ENCODE peak calls at places on chromosomes 7 and 10, in ten cellular contexts. One of them, this sample, is unnamed.
A peak's percentile ranks its signal among the peaks of the same experiment; 100 is the strongest.

GRCh38 chr7:151065516-151065915 is 6.1 kb downstream of the SLC4A2 start:
- DNase-seq in heart right ventricle: no peak
- DNase-seq in ELR: no peak
- DNase-seq in Kasumi-1: no peak
- DNase-seq in activated T-cell treated with anti-CD3 and anti-CD28 coated beads for 1 hour: no peak
- DNase-seq in RCC 7860: no peak
- DNase-seq in astrocyte of the spinal cord: no peak
- DNase-seq in mammary epithelial cell: no peak
- DNase-seq in MG63: no peak
- DNase-seq in AG09319: no peak
- DNase-seq in this sample: no peak

GRCh38 chr7:44882899-44883298 is 2.4 kb downstream of the PURB start:
- DNase-seq in heart right ventricle: no peak
- DNase-seq in ELR: peak; percentile 57
- DNase-seq in Kasumi-1: no peak
- DNase-seq in activated T-cell treated with anti-CD3 and anti-CD28 coated beads for 1 hour: no peak
- DNase-seq in RCC 7860: no peak
- DNase-seq in astrocyte of the spinal cord: no peak
- DNase-seq in mammary epithelial cell: no peak
- DNase-seq in MG63: no peak
- DNase-seq in AG09319: no peak
- DNase-seq in this sample: peak; percentile 23

GRCh38 chr10:23192741-23193434 is 776 bp downstream of the PTF1A start:
- DNase-seq in heart right ventricle: no peak
- DNase-seq in ELR: no peak
- DNase-seq in Kasumi-1: no peak
- DNase-seq in activated T-cell treated with anti-CD3 and anti-CD28 coated beads for 1 hour: no peak
- DNase-seq in RCC 7860: no peak
- DNase-seq in astrocyte of the spinal cord: no peak
- DNase-seq in mammary epithelial cell: no peak
- DNase-seq in MG63: no peak
- DNase-seq in AG09319: no peak
- DNase-seq in this sample: no peak

GRCh38 chr10:3090914-3091313 is 23.6 kb downstream of the PFKP start:
- DNase-seq in heart right ventricle: peak; percentile 61
- DNase-seq in ELR: peak; percentile 68
- DNase-seq in Kasumi-1: no peak
- DNase-seq in activated T-cell treated with anti-CD3 and anti-CD28 coated beads for 1 hour: no peak
- DNase-seq in RCC 7860: peak; percentile 80
- DNase-seq in astrocyte of the spinal cord: peak; percentile 81
- DNase-seq in mammary epithelial cell: peak; percentile 78
- DNase-seq in MG63: peak; percentile 77
- DNase-seq in AG09319: no peak
- DNase-seq in this sample: peak; percentile 75

GRCh38 chr10:79102056-79102874 is 33.5 kb downstream of the ZMIZ1 start:
- DNase-seq in heart right ventricle: peak; percentile 69
- DNase-seq in ELR: no peak
- DNase-seq in Kasumi-1: peak; percentile 33
- DNase-seq in activated T-cell treated with anti-CD3 and anti-CD28 coated beads for 1 hour: no peak
- DNase-seq in RCC 7860: peak; percentile 22
- DNase-seq in astrocyte of the spinal cord: peak; percentile 43
- DNase-seq in mammary epithelial cell: no peak
- DNase-seq in MG63: peak; percentile 74
- DNase-seq in AG09319: no peak
- DNase-seq in this sample: no peak

GRCh38 chr10:69180525-69181204 is 631 bp downstream of the SUPV3L1 start:
- DNase-seq in heart right ventricle: no peak
- DNase-seq in ELR: peak; percentile 70
- DNase-seq in Kasumi-1: peak; percentile 36
- DNase-seq in activated T-cell treated with anti-CD3 and anti-CD28 coated beads for 1 hour: no peak
- DNase-seq in RCC 7860: peak; percentile 34
- DNase-seq in astrocyte of the spinal cord: peak; percentile 5
- DNase-seq in mammary epithelial cell: peak; percentile 31
- DNase-seq in MG63: peak; percentile 6
- DNase-seq in AG09319: no peak
- DNase-seq in this sample: peak; percentile 13

GRCh38 chr10:44965651-44966097 is 6.1 kb downstream of the RASSF4 start:
- DNase-seq in heart right ventricle: peak; percentile 44
- DNase-seq in ELR: no peak
- DNase-seq in Kasumi-1: no peak
- DNase-seq in activated T-cell treated with anti-CD3 and anti-CD28 coated beads for 1 hour: no peak
- DNase-seq in RCC 7860: no peak
- DNase-seq in astrocyte of the spinal cord: no peak
- DNase-seq in mammary epithelial cell: no peak
- DNase-seq in MG63: no peak
- DNase-seq in AG09319: no peak
- DNase-seq in this sample: no peak

GRCh38 chr7:124489925-124490324 is 275.7 kb downstream of the GPR37 start:
- DNase-seq in heart right ventricle: no peak
- DNase-seq in ELR: no peak
- DNase-seq in Kasumi-1: no peak
- DNase-seq in activated T-cell treated with anti-CD3 and anti-CD28 coated beads for 1 hour: no peak
- DNase-seq in RCC 7860: no peak
- DNase-seq in astrocyte of the spinal cord: no peak
- DNase-seq in mammary epithelial cell: no peak
- DNase-seq in MG63: no peak
- DNase-seq in AG09319: no peak
- DNase-seq in this sample: no peak

GRCh38 chr10:86306628-86307278 is 59.8 kb downstream of the GRID1 start:
- DNase-seq in heart right ventricle: peak; percentile 23
- DNase-seq in ELR: peak; percentile 18
- DNase-seq in Kasumi-1: peak; percentile 69
- DNase-seq in activated T-cell treated with anti-CD3 and anti-CD28 coated beads for 1 hour: no peak
- DNase-seq in RCC 7860: no peak
- DNase-seq in astrocyte of the spinal cord: no peak
- DNase-seq in mammary epithelial cell: peak; percentile 3
- DNase-seq in MG63: peak; percentile 15
- DNase-seq in AG09319: no peak
- DNase-seq in this sample: peak; percentile 7

GRCh38 chr7:45391618-45392451 is 182.3 kb upstream of the ADCY1 start:
- DNase-seq in heart right ventricle: no peak
- DNase-seq in ELR: no peak
- DNase-seq in Kasumi-1: no peak
- DNase-seq in activated T-cell treated with anti-CD3 and anti-CD28 coated beads for 1 hour: no peak
- DNase-seq in RCC 7860: no peak
- DNase-seq in astrocyte of the spinal cord: no peak
- DNase-seq in mammary epithelial cell: no peak
- DNase-seq in MG63: no peak
- DNase-seq in AG09319: no peak
- DNase-seq in this sample: no peak

GRCh38 chr10:813286-813685 is 118.2 kb downstream of the LARP4B start:
- DNase-seq in heart right ventricle: no peak
- DNase-seq in ELR: no peak
- DNase-seq in Kasumi-1: no peak
- DNase-seq in activated T-cell treated with anti-CD3 and anti-CD28 coated beads for 1 hour: no peak
- DNase-seq in RCC 7860: no peak
- DNase-seq in astrocyte of the spinal cord: no peak
- DNase-seq in mammary epithelial cell: no peak
- DNase-seq in MG63: no peak
- DNase-seq in AG09319: no peak
- DNase-seq in this sample: no peak

GRCh38 chr7:100726998-100727761 is 6.2 kb upstream of the ZAN start:
- DNase-seq in heart right ventricle: no peak
- DNase-seq in ELR: peak; percentile 36
- DNase-seq in Kasumi-1: no peak
- DNase-seq in activated T-cell treated with anti-CD3 and anti-CD28 coated beads for 1 hour: no peak
- DNase-seq in RCC 7860: no peak
- DNase-seq in astrocyte of the spinal cord: peak; percentile 60
- DNase-seq in mammary epithelial cell: no peak
- DNase-seq in MG63: peak; percentile 79
- DNase-seq in AG09319: peak; percentile 89
- DNase-seq in this sample: peak; percentile 22

GRCh38 chr10:77070892-77071595 is 566.6 kb downstream of the KCNMA1 start:
- DNase-seq in heart right ventricle: peak; percentile 59
- DNase-seq in ELR: no peak
- DNase-seq in Kasumi-1: no peak
- DNase-seq in activated T-cell treated with anti-CD3 and anti-CD28 coated beads for 1 hour: no peak
- DNase-seq in RCC 7860: no peak
- DNase-seq in astrocyte of the spinal cord: no peak
- DNase-seq in mammary epithelial cell: no peak
- DNase-seq in MG63: no peak
- DNase-seq in AG09319: peak; percentile 25
- DNase-seq in this sample: no peak

GRCh38 chr7:147524726-147525245 is 1065.8 kb upstream of the C7orf33 start:
- DNase-seq in heart right ventricle: no peak
- DNase-seq in ELR: no peak
- DNase-seq in Kasumi-1: no peak
- DNase-seq in activated T-cell treated with anti-CD3 and anti-CD28 coated beads for 1 hour: no peak
- DNase-seq in RCC 7860: peak; percentile 55
- DNase-seq in astrocyte of the spinal cord: no peak
- DNase-seq in mammary epithelial cell: peak; percentile 56
- DNase-seq in MG63: no peak
- DNase-seq in AG09319: no peak
- DNase-seq in this sample: no peak

GRCh38 chr7:34357068-34357467 is 300.9 kb upstream of the NPSR1 start:
- DNase-seq in heart right ventricle: no peak
- DNase-seq in ELR: no peak
- DNase-seq in Kasumi-1: no peak
- DNase-seq in activated T-cell treated with anti-CD3 and anti-CD28 coated beads for 1 hour: no peak
- DNase-seq in RCC 7860: peak; percentile 42
- DNase-seq in astrocyte of the spinal cord: peak; percentile 13
- DNase-seq in mammary epithelial cell: peak; percentile 74
- DNase-seq in MG63: no peak
- DNase-seq in AG09319: no peak
- DNase-seq in this sample: peak; percentile 50

GRCh38 chr10:18479502-18479901 is 171.9 kb downstream of the NSUN6 start:
- DNase-seq in heart right ventricle: no peak
- DNase-seq in ELR: no peak
- DNase-seq in Kasumi-1: no peak
- DNase-seq in activated T-cell treated with anti-CD3 and anti-CD28 coated beads for 1 hour: no peak
- DNase-seq in RCC 7860: no peak
- DNase-seq in astrocyte of the spinal cord: no peak
- DNase-seq in mammary epithelial cell: no peak
- DNase-seq in MG63: no peak
- DNase-seq in AG09319: no peak
- DNase-seq in this sample: no peak

GRCh38 chr7:118735436-118735835 is 510.9 kb downstream of the ANKRD7 start:
- DNase-seq in heart right ventricle: no peak
- DNase-seq in ELR: no peak
- DNase-seq in Kasumi-1: no peak
- DNase-seq in activated T-cell treated with anti-CD3 and anti-CD28 coated beads for 1 hour: no peak
- DNase-seq in RCC 7860: no peak
- DNase-seq in astrocyte of the spinal cord: no peak
- DNase-seq in mammary epithelial cell: no peak
- DNase-seq in MG63: no peak
- DNase-seq in AG09319: no peak
- DNase-seq in this sample: no peak

GRCh38 chr7:139358541-139359365 is 941 bp upstream of the LUC7L2 start:
- DNase-seq in heart right ventricle: no peak
- DNase-seq in ELR: peak; percentile 45
- DNase-seq in Kasumi-1: peak; percentile 65
- DNase-seq in activated T-cell treated with anti-CD3 and anti-CD28 coated beads for 1 hour: no peak
- DNase-seq in RCC 7860: peak; percentile 23
- DNase-seq in astrocyte of the spinal cord: peak; percentile 36
- DNase-seq in mammary epithelial cell: peak; percentile 17
- DNase-seq in MG63: no peak
- DNase-seq in AG09319: no peak
- DNase-seq in this sample: peak; percentile 48

GRCh38 chr7:41847171-41847570 is 144.3 kb upstream of the INHBA start:
- DNase-seq in heart right ventricle: no peak
- DNase-seq in ELR: no peak
- DNase-seq in Kasumi-1: no peak
- DNase-seq in activated T-cell treated with anti-CD3 and anti-CD28 coated beads for 1 hour: no peak
- DNase-seq in RCC 7860: no peak
- DNase-seq in astrocyte of the spinal cord: no peak
- DNase-seq in mammary epithelial cell: no peak
- DNase-seq in MG63: no peak
- DNase-seq in AG09319: no peak
- DNase-seq in this sample: peak; percentile 36

GRCh38 chr7:151665363-151665762 is 145.7 kb upstream of the RHEB start:
- DNase-seq in heart right ventricle: peak; percentile 52
- DNase-seq in ELR: no peak
- DNase-seq in Kasumi-1: no peak
- DNase-seq in activated T-cell treated with anti-CD3 and anti-CD28 coated beads for 1 hour: no peak
- DNase-seq in RCC 7860: no peak
- DNase-seq in astrocyte of the spinal cord: peak; percentile 93
- DNase-seq in mammary epithelial cell: no peak
- DNase-seq in MG63: peak; percentile 56
- DNase-seq in AG09319: no peak
- DNase-seq in this sample: no peak

GRCh38 chr10:19385846-19386455 is 337.4 kb downstream of the MALRD1 start:
- DNase-seq in heart right ventricle: no peak
- DNase-seq in ELR: no peak
- DNase-seq in Kasumi-1: no peak
- DNase-seq in activated T-cell treated with anti-CD3 and anti-CD28 coated beads for 1 hour: no peak
- DNase-seq in RCC 7860: no peak
- DNase-seq in astrocyte of the spinal cord: no peak
- DNase-seq in mammary epithelial cell: no peak
- DNase-seq in MG63: no peak
- DNase-seq in AG09319: no peak
- DNase-seq in this sample: no peak

GRCh38 chr7:83876593-83876992 is 227.7 kb upstream of the SEMA3E start:
- DNase-seq in heart right ventricle: no peak
- DNase-seq in ELR: peak; percentile 80
- DNase-seq in Kasumi-1: no peak
- DNase-seq in activated T-cell treated with anti-CD3 and anti-CD28 coated beads for 1 hour: no peak
- DNase-seq in RCC 7860: no peak
- DNase-seq in astrocyte of the spinal cord: peak; percentile 59
- DNase-seq in mammary epithelial cell: peak; percentile 95
- DNase-seq in MG63: peak; percentile 24
- DNase-seq in AG09319: no peak
- DNase-seq in this sample: peak; percentile 98

GRCh38 chr10:16565604-16566003 is 43.9 kb upstream of the C1QL3 start:
- DNase-seq in heart right ventricle: no peak
- DNase-seq in ELR: no peak
- DNase-seq in Kasumi-1: no peak
- DNase-seq in activated T-cell treated with anti-CD3 and anti-CD28 coated beads for 1 hour: no peak
- DNase-seq in RCC 7860: no peak
- DNase-seq in astrocyte of the spinal cord: no peak
- DNase-seq in mammary epithelial cell: no peak
- DNase-seq in MG63: no peak
- DNase-seq in AG09319: no peak
- DNase-seq in this sample: no peak

GRCh38 chr7:28868700-28869099 is 89.4 kb downstream of the TRIL start:
- DNase-seq in heart right ventricle: no peak
- DNase-seq in ELR: no peak
- DNase-seq in Kasumi-1: no peak
- DNase-seq in activated T-cell treated with anti-CD3 and anti-CD28 coated beads for 1 hour: no peak
- DNase-seq in RCC 7860: no peak
- DNase-seq in astrocyte of the spinal cord: no peak
- DNase-seq in mammary epithelial cell: no peak
- DNase-seq in MG63: no peak
- DNase-seq in AG09319: no peak
- DNase-seq in this sample: peak; percentile 76

GRCh38 chr10:11908536-11908935 is 85.4 kb downstream of the PROSER2 start:
- DNase-seq in heart right ventricle: no peak
- DNase-seq in ELR: no peak
- DNase-seq in Kasumi-1: no peak
- DNase-seq in activated T-cell treated with anti-CD3 and anti-CD28 coated beads for 1 hour: no peak
- DNase-seq in RCC 7860: no peak
- DNase-seq in astrocyte of the spinal cord: no peak
- DNase-seq in mammary epithelial cell: no peak
- DNase-seq in MG63: no peak
- DNase-seq in AG09319: no peak
- DNase-seq in this sample: no peak

GRCh38 chr10:92142949-92143348 is 147.9 kb downstream of the CPEB3 start:
- DNase-seq in heart right ventricle: no peak
- DNase-seq in ELR: no peak
- DNase-seq in Kasumi-1: no peak
- DNase-seq in activated T-cell treated with anti-CD3 and anti-CD28 coated beads for 1 hour: no peak
- DNase-seq in RCC 7860: no peak
- DNase-seq in astrocyte of the spinal cord: no peak
- DNase-seq in mammary epithelial cell: no peak
- DNase-seq in MG63: no peak
- DNase-seq in AG09319: no peak
- DNase-seq in this sample: no peak

GRCh38 chr7:76142861-76143260 is 58.8 kb upstream of the SRRM3 start:
- DNase-seq in heart right ventricle: no peak
- DNase-seq in ELR: no peak
- DNase-seq in Kasumi-1: peak; percentile 60
- DNase-seq in activated T-cell treated with anti-CD3 and anti-CD28 coated beads for 1 hour: no peak
- DNase-seq in RCC 7860: no peak
- DNase-seq in astrocyte of the spinal cord: no peak
- DNase-seq in mammary epithelial cell: no peak
- DNase-seq in MG63: no peak
- DNase-seq in AG09319: no peak
- DNase-seq in this sample: no peak

GRCh38 chr7:156543699-156544098 is 96.9 kb upstream of the RNF32 start:
- DNase-seq in heart right ventricle: no peak
- DNase-seq in ELR: no peak
- DNase-seq in Kasumi-1: no peak
- DNase-seq in activated T-cell treated with anti-CD3 and anti-CD28 coated beads for 1 hour: no peak
- DNase-seq in RCC 7860: no peak
- DNase-seq in astrocyte of the spinal cord: no peak
- DNase-seq in mammary epithelial cell: no peak
- DNase-seq in MG63: no peak
- DNase-seq in AG09319: no peak
- DNase-seq in this sample: no peak

This sample was measured in bronchial epithelial cell.